ENCODE peak calls at places on chromosome 21, in six cellular contexts. W is H1, M is A549, A is K562, S is upper lobe of left lung, T is ovary. N is an unnamed sample.

GRCh38 chr21:17925900-17926299 is 106.7 kb upstream of the C21orf91 start:
- DNase-seq in M (no peak), T (no peak), A (no peak), W (no peak), S (no peak), N (no peak)

GRCh38 chr21:17438642-17439041 is 74.2 kb upstream of the CXADR start:
- DNase-seq in S (no peak), A (no peak), M (no peak), W (peak; percentile 49), T (no peak), N (no peak)

GRCh38 chr21:40386301-40386911 is 460.6 kb downstream of the DSCAM start:
- DNase-seq in W (peak; percentile 76), A (peak; percentile 45), M (peak; percentile 3), T (no peak), S (peak; percentile 89), N (no peak)

GRCh38 chr21:42234026-42234425 is 15.1 kb downstream of the ABCG1 start:
- DNase-seq in A (no peak), T (no peak), S (no peak), M (no peak), W (no peak), N (no peak)

GRCh38 chr21:32690085-32690484 is 37.7 kb downstream of the SYNJ1 start:
- DNase-seq in M (no peak), T (no peak), S (no peak), W (no peak), A (no peak), N (no peak)

GRCh38 chr21:42263591-42264131 is 44.7 kb downstream of the ABCG1 start:
- DNase-seq in T (no peak), M (no peak), W (no peak), A (no peak), S (no peak), N (peak; percentile 76)

GRCh38 chr21:38170283-38170682 is 86.5 kb upstream of the KCNJ15 start:
- DNase-seq in M (no peak), T (no peak), W (peak; percentile 53), S (no peak), A (no peak), N (no peak)

GRCh38 chr21:33033094-33033951 is 7.6 kb downstream of the OLIG2 start:
- DNase-seq in T (no peak), M (no peak), S (peak; percentile 84), W (peak; percentile 60), A (no peak), N (peak; percentile 60)

GRCh38 chr21:46217511-46218196 is 10.9 kb downstream of the LSS start:
- DNase-seq in T (peak; percentile 32), A (no peak), W (no peak), S (peak; percentile 64), M (no peak), N (peak; percentile 63)

GRCh38 chr21:30057108-30057507 is 109.5 kb downstream of the CLDN17 start:
- DNase-seq in S (no peak), T (no peak), A (no peak), W (no peak), M (no peak), N (no peak)

GRCh38 chr21:33293811-33294216 is 27.6 kb downstream of the IL10RB start:
- DNase-seq in T (no peak), A (no peak), S (no peak), M (no peak), W (no peak), N (no peak)

GRCh38 chr21:17397703-17398102 is 115.1 kb upstream of the CXADR start:
- DNase-seq in W (no peak), A (no peak), T (no peak), M (no peak), S (no peak), N (no peak)

DNA sequence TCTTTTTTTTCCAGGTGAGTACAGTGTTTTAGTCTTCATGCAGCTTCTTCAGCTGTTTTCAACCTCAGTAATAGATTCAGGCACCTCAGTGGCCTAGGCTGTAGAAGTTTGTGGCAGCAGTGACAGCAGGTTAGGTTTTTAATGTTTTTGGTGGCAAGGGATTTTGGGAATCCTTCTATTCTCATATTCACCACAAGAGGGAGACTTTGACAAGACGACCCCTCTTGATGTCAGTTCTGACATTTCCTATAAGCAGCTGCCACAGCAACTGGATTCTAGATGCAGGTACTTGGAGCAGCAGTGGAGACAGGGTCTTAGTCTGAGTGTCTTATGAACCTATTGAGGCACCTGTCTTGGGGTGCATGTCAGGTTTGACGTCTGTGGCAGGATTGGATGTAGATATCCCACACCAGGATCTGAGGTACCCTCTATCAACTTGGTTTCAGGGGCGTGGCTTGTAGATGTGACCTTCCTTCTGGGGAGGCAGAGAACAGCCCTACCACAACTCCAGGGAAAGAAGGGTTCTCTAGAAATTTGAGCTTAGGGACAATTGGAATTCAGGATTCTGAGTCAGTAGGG is 1104.2 kb upstream of the TMPRSS15 start:
- DNase-seq in A (peak; percentile 19), W (no peak), T (no peak), S (no peak), M (no peak), N (no peak)
- H3K27ac ChIP-seq in A (no peak overlapping the region), W (no peak overlapping the region), T (no peak overlapping the region), S (no peak overlapping the region), M (no peak overlapping the region), N (no peak overlapping the region)

DNA sequence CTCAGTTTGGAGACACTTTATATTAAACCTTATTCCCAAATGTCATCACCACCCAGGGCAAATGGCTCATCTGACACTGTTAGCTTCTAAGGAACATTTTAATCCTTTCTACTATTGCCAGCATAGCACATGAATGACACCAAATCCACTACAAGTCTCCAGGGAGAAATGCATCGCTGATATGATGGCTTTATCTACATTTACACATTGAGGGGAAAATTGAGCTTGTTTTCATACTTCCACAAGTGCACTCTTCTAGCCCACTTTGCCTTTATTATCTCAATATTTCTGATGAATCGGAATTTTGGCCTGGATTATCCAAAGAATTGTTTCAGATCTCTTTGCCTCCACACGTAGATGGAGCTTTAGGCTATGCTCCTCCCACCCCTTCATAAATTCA is 75.4 kb downstream of the RUNX1 start:
- DNase-seq in S (no peak), M (no peak), W (no peak), T (no peak), A (no peak), N (no peak)
- TF ChIP-seq EP300 in S (no peak), M (no peak), W (no peak), T (no peak), A (peak; percentile 19), N (no peak)

DNA sequence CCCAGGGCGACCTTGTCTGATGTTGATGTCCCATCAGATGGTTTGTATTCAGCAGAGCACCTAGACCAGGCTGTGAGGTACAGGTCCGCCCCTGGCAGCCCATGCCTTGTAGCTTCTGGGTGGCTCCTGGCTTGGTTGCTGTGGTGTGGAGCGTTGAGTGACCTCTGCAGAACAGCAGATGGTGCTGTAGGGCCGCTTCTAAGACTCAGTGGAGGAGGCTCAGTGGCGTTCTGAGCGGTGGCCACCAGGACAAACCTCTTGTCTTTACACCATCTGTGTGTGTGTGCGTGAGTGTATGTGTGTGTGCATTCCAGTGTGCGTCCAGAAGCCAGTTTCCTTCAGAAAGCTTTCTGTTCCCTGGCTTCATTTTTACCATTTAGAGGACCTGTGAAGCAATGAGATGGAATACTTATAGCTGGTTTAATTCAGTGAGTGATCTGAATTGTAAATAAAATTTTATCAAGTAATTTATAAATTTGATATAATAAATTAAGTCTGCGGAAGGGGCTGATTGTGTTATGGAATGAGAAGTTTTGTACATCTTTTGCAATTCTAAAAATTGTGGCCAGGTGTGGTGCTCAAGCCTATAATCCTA is 66.1 kb downstream of the ADARB1 start:
- DNase-seq in S (no peak), W (peak; percentile 73), M (peak; percentile 79), A (peak; percentile 83), T (peak; percentile 80), N (peak; percentile 87)
- TF ChIP-seq CTCF in S (peak; percentile 61), W (peak; percentile 90), M (peak; percentile 66), A (peak; percentile 99), T (peak; percentile 57), N (peak; percentile 68)

GRCh38 chr21:14675774-14676530 is 129.8 kb upstream of the SAMSN1 start:
- DNase-seq in T (no peak), M (no peak), S (no peak), W (no peak), A (no peak), N (no peak)
- H3K27ac ChIP-seq in T (no peak overlapping the region), M (no peak overlapping the region), S (peak overlapping the region; percentile 52), W (no peak overlapping the region), A (peak overlapping the region; percentile 86), N (no peak overlapping the region)

DNA sequence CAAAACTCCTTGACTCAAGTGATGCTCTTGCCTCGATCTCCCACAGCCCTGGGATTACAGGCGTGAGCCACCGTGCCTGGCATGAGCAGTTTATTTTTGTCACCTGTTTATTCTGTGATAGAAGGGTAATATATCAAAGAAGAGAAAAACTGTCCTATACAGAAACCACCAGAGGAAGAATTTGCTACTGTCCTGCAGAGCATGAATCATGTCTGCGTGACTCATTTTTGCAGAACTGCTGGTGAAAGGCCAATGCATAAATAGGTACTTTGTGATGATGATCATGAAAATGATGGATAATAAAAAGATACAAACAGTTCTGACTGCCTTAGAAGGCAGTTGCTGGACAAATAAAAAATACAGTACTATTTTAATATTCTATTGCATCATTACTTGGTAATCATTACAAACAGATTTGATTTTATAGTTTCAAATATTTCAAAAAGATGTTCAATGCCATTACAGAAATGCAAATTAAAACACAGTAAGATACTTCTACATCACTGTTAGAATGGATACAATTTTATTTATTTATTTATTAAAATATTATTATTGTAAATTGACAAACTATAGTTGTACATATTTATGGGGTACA is 26.5 kb downstream of the RIPPLY3 start:
- DNase-seq in T (no peak), W (no peak), M (peak; percentile 17), S (no peak), A (no peak), N (peak; percentile 71)
- TF ChIP-seq EP300 in T (no peak), W (no peak), M (no peak), S (no peak), A (no peak), N (peak; percentile 92)

DNA sequence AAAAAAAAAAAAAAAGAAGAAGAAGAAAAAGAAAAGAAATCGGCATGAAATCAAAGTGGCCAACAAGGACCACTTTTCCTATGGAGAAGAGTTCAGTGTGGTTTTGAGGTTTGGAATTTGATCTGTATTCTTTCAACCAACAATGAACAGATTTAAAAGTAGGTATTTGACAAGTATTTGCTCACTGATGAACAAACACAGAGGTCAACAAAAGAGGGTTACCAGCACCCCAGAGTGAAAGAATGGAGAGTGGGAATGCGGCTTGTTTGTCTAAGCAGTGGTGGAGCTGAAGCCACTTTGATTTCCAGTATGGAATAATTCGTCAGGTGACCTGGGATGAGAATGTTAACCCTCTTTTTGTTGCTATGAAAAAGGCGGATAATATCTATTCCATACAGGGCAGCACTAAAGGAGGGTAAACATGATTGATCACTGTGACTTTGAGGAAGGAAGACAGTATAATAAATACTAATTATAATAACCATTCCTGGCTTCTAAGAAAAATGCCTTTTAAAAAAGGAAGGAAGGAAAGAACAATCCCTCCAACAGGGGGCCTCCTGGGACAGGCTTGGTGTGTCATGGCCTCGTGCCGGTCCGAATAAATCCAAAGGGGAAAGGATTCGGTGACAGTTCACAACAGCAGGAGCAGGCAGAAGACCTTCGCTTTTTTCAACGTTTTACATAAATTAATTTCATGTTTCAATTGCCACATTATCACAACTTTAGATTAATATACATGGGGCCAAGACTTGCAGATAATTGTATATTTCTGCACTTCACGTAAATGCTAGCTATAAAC is 37.2 kb upstream of the SIM2 start:
- DNase-seq in T (no peak), M (peak; percentile 19), W (no peak), A (peak; percentile 35), S (no peak), N (no peak)
- TF ChIP-seq CTCF in T (no peak), M (peak; percentile 47), W (peak; percentile 56), A (peak; percentile 67), S (no peak), N (no peak)

GRCh38 chr21:43373387-43374227 is 53.3 kb downstream of the SIK1 start:
- DNase-seq in A (no peak), W (no peak), T (no peak), S (peak; percentile 69), M (no peak), N (no peak)
- H3K27ac ChIP-seq in A (no peak overlapping the region), W (no peak overlapping the region), T (no peak overlapping the region), S (peak overlapping the region; percentile 66), M (no peak overlapping the region), N (no peak overlapping the region)